ENCODE peak calls at places on chromosome 16, in five cellular contexts. W is NCI-H1436; N is GM23248; B is CD8-positive, alpha-beta memory T cell; F is foreskin melanocyte. U is an unnamed sample.

GRCh38 chr16:3007957-3008748 is 4.6 kb upstream of the CLDN9 start:
- DNase-seq in W (no peak), N (no peak), B (no peak), F (no peak), U (no peak)

GRCh38 chr16:81482329-81483063 is 37.9 kb downstream of the CMIP start:
- DNase-seq in W (no peak), N (no peak), B (no peak), F (no peak), U (no peak)

GRCh38 chr16:84617068-84617630 is 729 bp downstream of the COTL1 start:
- DNase-seq in W (no peak), N (peak), B (peak), F (no peak), U (peak)

GRCh38 chr16:2236362-2237075 is at the start of gene DNASE1L2:
- DNase-seq in W (no peak), N (peak), B (peak), F (no peak), U (no peak)

GRCh38 chr16:9126609-9127008 is 35.2 kb downstream of the HAPSTR1 start:
- DNase-seq in W (no peak), N (no peak), B (no peak), F (no peak), U (no peak)

GRCh38 chr16:700684-701584 is 4.7 kb downstream of the FBXL16 start:
- DNase-seq in W (no peak), N (peak), B (peak), F (no peak), U (no peak)

GRCh38 chr16:60151987-60152386 is 1417.9 kb upstream of the GOT2 start:
- DNase-seq in W (no peak), N (no peak), B (no peak), F (no peak), U (no peak)

GRCh38 chr16:21226749-21227148 is 6.8 kb upstream of the ANKS4B start:
- DNase-seq in W (no peak), N (no peak), B (no peak), F (peak), U (no peak)

GRCh38 chr16:2005646-2006045 is 4.0 kb downstream of the ZNF598 start:
- DNase-seq in W (no peak), N (no peak), B (no peak), F (no peak), U (no peak)

GRCh38 chr16:54482892-54483574 is 196.4 kb upstream of the IRX3 start:
- DNase-seq in W (no peak), N (no peak), B (no peak), F (no peak), U (no peak)

GRCh38 chr16:15507299-15507958 is 73.0 kb downstream of the BMERB1 start:
- DNase-seq in W (no peak), N (peak), B (no peak), F (no peak), U (no peak)

GRCh38 chr16:72199938-72200337 is 28.0 kb upstream of the PMFBP1 start:
- DNase-seq in W (no peak), N (no peak), B (no peak), F (no peak), U (no peak)

GRCh38 chr16:61834082-61834481 is 202.2 kb downstream of the CDH8 start:
- DNase-seq in W (no peak), N (no peak), B (no peak), F (no peak), U (no peak)

GRCh38 chr16:86513471-86514277 is 3.3 kb downstream of the FOXF1 start:
- DNase-seq in W (no peak), N (no peak), B (no peak), F (no peak), U (no peak)

GRCh38 chr16:4110680-4111079 is 5.6 kb downstream of the ADCY9 start:
- DNase-seq in W (no peak), N (peak), B (no peak), F (no peak), U (no peak)

GRCh38 chr16:9545500-9546437 is 454.3 kb downstream of the HAPSTR1 start:
- DNase-seq in W (no peak), N (no peak), B (no peak), F (no peak), U (no peak)

GRCh38 chr16:51524555-51525373 is 373.7 kb upstream of the SALL1 start:
- DNase-seq in W (no peak), N (peak), B (no peak), F (no peak), U (no peak)

GRCh38 chr16:13997526-13997925 is 73.6 kb upstream of the MRTFB start:
- DNase-seq in W (no peak), N (no peak), B (no peak), F (no peak), U (no peak)

GRCh38 chr16:58421529-58421928 is 29.3 kb downstream of the GINS3 start:
- DNase-seq in W (no peak), N (peak), B (no peak), F (no peak), U (no peak)

GRCh38 chr16:31135535-31136286 is at the start of gene PRSS8:
- DNase-seq in W (peak), N (no peak), B (no peak), F (no peak), U (no peak)

GRCh38 chr16:56749806-56750491 is 20.0 kb downstream of the NUP93 start:
- DNase-seq in W (no peak), N (peak), B (no peak), F (no peak), U (no peak)

GRCh38 chr16:86910821-86911220 is 332.5 kb downstream of the FOXL1 start:
- DNase-seq in W (no peak), N (no peak), B (no peak), F (no peak), U (no peak)

GRCh38 chr16:78364501-78364900 is 265.0 kb downstream of the WWOX start:
- DNase-seq in W (no peak), N (no peak), B (no peak), F (no peak), U (no peak)

GRCh38 chr16:2450535-2450934 is 9.4 kb upstream of the TEDC2 start:
- DNase-seq in W (no peak), N (no peak), B (no peak), F (no peak), U (no peak)

GRCh38 chr16:87956771-87957279 is 5.6 kb downstream of the BANP start:
- DNase-seq in W (no peak), N (peak), B (no peak), F (no peak), U (no peak)

GRCh38 chr16:55033225-55034156 is 102.8 kb downstream of the IRX5 start:
- DNase-seq in W (no peak), N (no peak), B (no peak), F (no peak), U (no peak)

GRCh38 chr16:65114527-65114926 is 7.3 kb downstream of the CDH11 start:
- DNase-seq in W (no peak), N (no peak), B (no peak), F (no peak), U (no peak)

GRCh38 chr16:24747425-24747824 is 18.0 kb downstream of the TNRC6A start:
- DNase-seq in W (no peak), N (no peak), B (no peak), F (no peak), U (no peak)

GRCh38 chr16:23464196-23464595 is 11.2 kb upstream of the COG7 start:
- DNase-seq in W (no peak), N (no peak), B (no peak), F (peak), U (no peak)

GRCh38 chr16:75494696-75495601 is at the start of gene CHST6:
- DNase-seq in W (no peak), N (peak), B (no peak), F (peak), U (peak)

GRCh38 chr16:11400076-11400475 is 54.8 kb downstream of the RMI2 start:
- DNase-seq in W (no peak), N (no peak), B (peak), F (no peak), U (peak)

GRCh38 chr16:64952177-64952576 is 169.7 kb downstream of the CDH11 start:
- DNase-seq in W (no peak), N (peak), B (no peak), F (peak), U (no peak)

GRCh38 chr16:578870-579405 is 9.2 kb downstream of the PIGQ start:
- DNase-seq in W (no peak), N (peak), B (peak), F (no peak), U (peak)

GRCh38 chr16:23711785-23712184 is 1.2 kb downstream of the ERN2 start:
- DNase-seq in W (no peak), N (no peak), B (no peak), F (no peak), U (no peak)

GRCh38 chr16:9047689-9048301 is 43.6 kb upstream of the HAPSTR1 start:
- DNase-seq in W (peak), N (peak), B (no peak), F (peak), U (no peak)